ENCODE peak calls at places on chromosomes 4 and X, in nine cellular contexts. J is neural progenitor cell, T is NCI-H1417 treated with DMSO at 0.1 percent for 48 hours, K is GM03348, S is B cell, W is memory B cell, B is ELR, E is nucleus accumbens, H is cardiac fibroblast. X is an unnamed sample.

GRCh38 chrX:109448539-109448938 is 33.3 kb downstream of the GUCY2F start:
- DNase-seq in E (peak), B (no peak), T (no peak), W (no peak), K (no peak), J (no peak), S (no peak), H (no peak), X (no peak)

GRCh38 chr4:109548655-109549054 is 11.4 kb upstream of the MCUB start:
- DNase-seq in W (no peak), K (peak), H (peak), S (no peak), T (no peak), B (peak), J (no peak), E (no peak), X (no peak)

GRCh38 chr4:75099321-75099720 is 166.4 kb downstream of the PARM1 start:
- DNase-seq in H (no peak), S (no peak), T (no peak), B (no peak), J (no peak), K (no peak), E (no peak), W (peak), X (no peak)

GRCh38 chr4:187558391-187558790 is 437.2 kb upstream of the ZFP42 start:
- DNase-seq in B (peak), W (no peak), H (no peak), T (no peak), J (no peak), K (no peak), E (no peak), S (no peak), X (no peak)

GRCh38 chrX:13120017-13120416 is 75.6 kb upstream of the FAM9C start:
- DNase-seq in T (no peak), J (peak), W (no peak), B (no peak), S (no peak), K (no peak), H (peak), E (no peak), X (no peak)

GRCh38 chr4:101299021-101299420 is 48.3 kb downstream of the PPP3CA start:
- DNase-seq in W (no peak), H (no peak), S (no peak), T (no peak), B (no peak), E (no peak), K (no peak), J (no peak), X (no peak)

GRCh38 chr4:177391287-177391686 is 51.0 kb downstream of the AGA start:
- DNase-seq in W (no peak), B (no peak), S (no peak), J (no peak), H (no peak), T (no peak), K (no peak), E (no peak), X (no peak)

GRCh38 chr4:72063726-72064125 is 31.9 kb downstream of the NPFFR2 start:
- DNase-seq in W (no peak), H (no peak), E (no peak), K (no peak), J (no peak), B (peak), T (no peak), S (no peak), X (no peak)

GRCh38 chr4:25552580-25553271 is 102.9 kb upstream of the SLC34A2 start:
- DNase-seq in K (no peak), B (no peak), T (no peak), E (peak), J (no peak), S (no peak), H (no peak), W (no peak), X (no peak)

GRCh38 chr4:139711461-139711860 is 45.8 kb downstream of the MGST2 start:
- DNase-seq in S (no peak), B (peak), K (no peak), H (peak), E (no peak), W (no peak), T (no peak), J (no peak), X (no peak)

GRCh38 chr4:19523964-19524363 is 727.7 kb upstream of the SLIT2 start:
- DNase-seq in B (peak), E (no peak), W (no peak), S (no peak), H (no peak), K (no peak), T (no peak), J (no peak), X (no peak)

GRCh38 chr4:16669036-16669435 is 229.4 kb downstream of the LDB2 start:
- DNase-seq in K (peak), B (no peak), J (no peak), E (no peak), H (no peak), W (no peak), S (no peak), T (no peak), X (no peak)

GRCh38 chrX:10217218-10217617 is 60.4 kb downstream of the CLCN4 start:
- DNase-seq in S (no peak), W (no peak), J (peak), B (no peak), T (no peak), E (no peak), H (no peak), K (no peak), X (no peak)

GRCh38 chr4:175451238-175451965 is 360.7 kb downstream of the GPM6A start:
- DNase-seq in E (no peak), B (no peak), S (no peak), K (no peak), H (no peak), T (no peak), J (no peak), W (no peak), X (no peak)

GRCh38 chr4:40550900-40551546 is 78.6 kb downstream of the RBM47 start:
- DNase-seq in B (peak), W (peak), H (peak), K (peak), E (no peak), T (no peak), S (peak), J (peak), X (no peak)

GRCh38 chr4:8506373-8507250 is 66.0 kb downstream of the TRMT44 start:
- DNase-seq in J (peak), E (no peak), K (peak), B (no peak), H (no peak), S (no peak), T (no peak), W (no peak), X (no peak)

GRCh38 chr4:142095886-142096605 is 459.7 kb downstream of the IL15 start:
- DNase-seq in S (no peak), K (peak), T (no peak), W (no peak), E (no peak), B (peak), H (peak), J (no peak), X (no peak)

GRCh38 chrX:3599787-3600465 is 113.5 kb downstream of the PRKX start:
- DNase-seq in B (no peak), J (no peak), S (no peak), E (no peak), W (no peak), K (peak), T (no peak), H (peak), X (no peak)

GRCh38 chr4:70518716-70519115 is 347 bp downstream of the AMTN start:
- DNase-seq in B (peak), K (no peak), T (peak), E (no peak), J (no peak), W (no peak), H (peak), S (no peak), X (no peak)

GRCh38 chr4:4840351-4840750 is 19.1 kb upstream of the MSX1 start:
- DNase-seq in W (no peak), E (no peak), J (no peak), S (no peak), K (no peak), T (no peak), H (no peak), B (no peak), X (no peak)

GRCh38 chr4:83212041-83212851 is 72.4 kb downstream of the COQ2 start:
- DNase-seq in E (no peak), K (no peak), B (no peak), J (no peak), S (peak), T (no peak), W (peak), H (no peak), X (no peak)

GRCh38 chr4:113445286-113445685 is 316.3 kb downstream of the CAMK2D start:
- DNase-seq in E (no peak), K (peak), S (no peak), H (peak), W (no peak), B (peak), J (no peak), T (no peak), X (no peak)